ENCODE peak calls at places on chromosomes 3 and 15, in six cellular contexts. One of them, this sample, is unnamed.

GRCh38 chr15:98076021-98076816 is 115.7 kb downstream of the ARRDC4 start:
- DNase-seq in body of pancreas: no peak
- DNase-seq in IMR-90: no peak
- DNase-seq in foreskin fibroblast: no peak
- DNase-seq in adrenal gland: peak
- DNase-seq in CD8-positive, alpha-beta memory T cell: no peak
- DNase-seq in this sample: no peak

GRCh38 chr15:84685304-84685703 is 27.3 kb upstream of the NMB start:
- DNase-seq in body of pancreas: peak
- DNase-seq in IMR-90: peak
- DNase-seq in foreskin fibroblast: peak
- DNase-seq in adrenal gland: peak
- DNase-seq in CD8-positive, alpha-beta memory T cell: no peak
- DNase-seq in this sample: no peak

GRCh38 chr3:183281126-183281797 is 28.2 kb downstream of the B3GNT5 start:
- DNase-seq in body of pancreas: no peak
- DNase-seq in IMR-90: no peak
- DNase-seq in foreskin fibroblast: no peak
- DNase-seq in adrenal gland: no peak
- DNase-seq in CD8-positive, alpha-beta memory T cell: no peak
- DNase-seq in this sample: no peak

GRCh38 chr3:19931180-19931692 is 2.8 kb downstream of the EFHB start:
- DNase-seq in body of pancreas: no peak
- DNase-seq in IMR-90: no peak
- DNase-seq in foreskin fibroblast: no peak
- DNase-seq in adrenal gland: no peak
- DNase-seq in CD8-positive, alpha-beta memory T cell: no peak
- DNase-seq in this sample: no peak

GRCh38 chr3:133675631-133676335 is 14.0 kb upstream of the TOPBP1 start:
- DNase-seq in body of pancreas: no peak
- DNase-seq in IMR-90: no peak
- DNase-seq in foreskin fibroblast: no peak
- DNase-seq in adrenal gland: no peak
- DNase-seq in CD8-positive, alpha-beta memory T cell: no peak
- DNase-seq in this sample: no peak

GRCh38 chr3:142209655-142210054 is 15.7 kb downstream of the GK5 start:
- DNase-seq in body of pancreas: no peak
- DNase-seq in IMR-90: peak
- DNase-seq in foreskin fibroblast: peak
- DNase-seq in adrenal gland: peak
- DNase-seq in CD8-positive, alpha-beta memory T cell: no peak
- DNase-seq in this sample: no peak

GRCh38 chr3:16460273-16460672 is 53.2 kb downstream of the RFTN1 start:
- DNase-seq in body of pancreas: no peak
- DNase-seq in IMR-90: no peak
- DNase-seq in foreskin fibroblast: no peak
- DNase-seq in adrenal gland: no peak
- DNase-seq in CD8-positive, alpha-beta memory T cell: no peak
- DNase-seq in this sample: peak

GRCh38 chr3:64656544-64656943 is 31.3 kb downstream of the ADAMTS9 start:
- DNase-seq in body of pancreas: no peak
- DNase-seq in IMR-90: no peak
- DNase-seq in foreskin fibroblast: no peak
- DNase-seq in adrenal gland: no peak
- DNase-seq in CD8-positive, alpha-beta memory T cell: no peak
- DNase-seq in this sample: no peak

GRCh38 chr3:43525376-43525775 is 96.4 kb downstream of the ANO10 start:
- DNase-seq in body of pancreas: no peak
- DNase-seq in IMR-90: no peak
- DNase-seq in foreskin fibroblast: no peak
- DNase-seq in adrenal gland: no peak
- DNase-seq in CD8-positive, alpha-beta memory T cell: no peak
- DNase-seq in this sample: no peak

GRCh38 chr15:101105059-101105851 is 146.6 kb downstream of the CHSY1 start:
- DNase-seq in body of pancreas: no peak
- DNase-seq in IMR-90: peak
- DNase-seq in foreskin fibroblast: no peak
- DNase-seq in adrenal gland: no peak
- DNase-seq in CD8-positive, alpha-beta memory T cell: no peak
- DNase-seq in this sample: no peak

GRCh38 chr15:98150531-98150930 is 190.0 kb downstream of the ARRDC4 start:
- DNase-seq in body of pancreas: no peak
- DNase-seq in IMR-90: no peak
- DNase-seq in foreskin fibroblast: no peak
- DNase-seq in adrenal gland: no peak
- DNase-seq in CD8-positive, alpha-beta memory T cell: no peak
- DNase-seq in this sample: no peak

GRCh38 chr3:152245498-152246175 is 23.1 kb upstream of the MBNL1 start:
- DNase-seq in body of pancreas: no peak
- DNase-seq in IMR-90: no peak
- DNase-seq in foreskin fibroblast: no peak
- DNase-seq in adrenal gland: no peak
- DNase-seq in CD8-positive, alpha-beta memory T cell: no peak
- DNase-seq in this sample: no peak

GRCh38 chr15:91863621-91864255 is 10.2 kb downstream of the SLCO3A1 start:
- DNase-seq in body of pancreas: no peak
- DNase-seq in IMR-90: no peak
- DNase-seq in foreskin fibroblast: no peak
- DNase-seq in adrenal gland: no peak
- DNase-seq in CD8-positive, alpha-beta memory T cell: no peak
- DNase-seq in this sample: no peak

GRCh38 chr3:128075516-128076464 is 23.6 kb downstream of the SEC61A1 start:
- DNase-seq in body of pancreas: peak
- DNase-seq in IMR-90: peak
- DNase-seq in foreskin fibroblast: peak
- DNase-seq in adrenal gland: peak
- DNase-seq in CD8-positive, alpha-beta memory T cell: peak
- DNase-seq in this sample: peak

GRCh38 chr3:9795212-9795611 is 2.3 kb downstream of the ARPC4 start:
- DNase-seq in body of pancreas: no peak
- DNase-seq in IMR-90: no peak
- DNase-seq in foreskin fibroblast: no peak
- DNase-seq in adrenal gland: no peak
- DNase-seq in CD8-positive, alpha-beta memory T cell: no peak
- DNase-seq in this sample: no peak
- H3K4me3 ChIP-seq in body of pancreas: no peak
- H3K4me3 ChIP-seq in IMR-90: no peak
- H3K4me3 ChIP-seq in foreskin fibroblast: no peak
- H3K4me3 ChIP-seq in adrenal gland: no peak
- H3K4me3 ChIP-seq in CD8-positive, alpha-beta memory T cell: no peak
- H3K4me3 ChIP-seq in this sample: no peak

GRCh38 chr3:66971891-66972551 is 26.1 kb upstream of the KBTBD8 start:
- DNase-seq in body of pancreas: peak
- DNase-seq in IMR-90: peak
- DNase-seq in foreskin fibroblast: peak
- DNase-seq in adrenal gland: peak
- DNase-seq in CD8-positive, alpha-beta memory T cell: peak
- DNase-seq in this sample: peak
- H3K4me3 ChIP-seq in body of pancreas: no peak
- H3K4me3 ChIP-seq in IMR-90: peak
- H3K4me3 ChIP-seq in foreskin fibroblast: peak
- H3K4me3 ChIP-seq in adrenal gland: no peak
- H3K4me3 ChIP-seq in CD8-positive, alpha-beta memory T cell: peak
- H3K4me3 ChIP-seq in this sample: peak

GRCh38 chr15:73924258-73924921 is 1.9 kb upstream of the LOXL1 start:
- DNase-seq in body of pancreas: no peak
- DNase-seq in IMR-90: peak
- DNase-seq in foreskin fibroblast: peak
- DNase-seq in adrenal gland: peak
- DNase-seq in CD8-positive, alpha-beta memory T cell: no peak
- DNase-seq in this sample: no peak

GRCh38 chr15:73923156-73923487 is 3.1 kb upstream of the LOXL1 start:
- DNase-seq in body of pancreas: no peak
- DNase-seq in IMR-90: no peak
- DNase-seq in foreskin fibroblast: no peak
- DNase-seq in adrenal gland: no peak
- DNase-seq in CD8-positive, alpha-beta memory T cell: no peak
- DNase-seq in this sample: no peak

GRCh38 chr15:73923488-73924164 is 2.6 kb upstream of the LOXL1 start:
- DNase-seq in body of pancreas: no peak
- DNase-seq in IMR-90: no peak
- DNase-seq in foreskin fibroblast: no peak
- DNase-seq in adrenal gland: no peak
- DNase-seq in CD8-positive, alpha-beta memory T cell: no peak
- DNase-seq in this sample: no peak

GRCh38 chr15:73921257-73921890 is 4.9 kb upstream of the LOXL1 start:
- DNase-seq in body of pancreas: no peak
- DNase-seq in IMR-90: no peak
- DNase-seq in foreskin fibroblast: no peak
- DNase-seq in adrenal gland: no peak
- DNase-seq in CD8-positive, alpha-beta memory T cell: no peak
- DNase-seq in this sample: no peak

DNA sequence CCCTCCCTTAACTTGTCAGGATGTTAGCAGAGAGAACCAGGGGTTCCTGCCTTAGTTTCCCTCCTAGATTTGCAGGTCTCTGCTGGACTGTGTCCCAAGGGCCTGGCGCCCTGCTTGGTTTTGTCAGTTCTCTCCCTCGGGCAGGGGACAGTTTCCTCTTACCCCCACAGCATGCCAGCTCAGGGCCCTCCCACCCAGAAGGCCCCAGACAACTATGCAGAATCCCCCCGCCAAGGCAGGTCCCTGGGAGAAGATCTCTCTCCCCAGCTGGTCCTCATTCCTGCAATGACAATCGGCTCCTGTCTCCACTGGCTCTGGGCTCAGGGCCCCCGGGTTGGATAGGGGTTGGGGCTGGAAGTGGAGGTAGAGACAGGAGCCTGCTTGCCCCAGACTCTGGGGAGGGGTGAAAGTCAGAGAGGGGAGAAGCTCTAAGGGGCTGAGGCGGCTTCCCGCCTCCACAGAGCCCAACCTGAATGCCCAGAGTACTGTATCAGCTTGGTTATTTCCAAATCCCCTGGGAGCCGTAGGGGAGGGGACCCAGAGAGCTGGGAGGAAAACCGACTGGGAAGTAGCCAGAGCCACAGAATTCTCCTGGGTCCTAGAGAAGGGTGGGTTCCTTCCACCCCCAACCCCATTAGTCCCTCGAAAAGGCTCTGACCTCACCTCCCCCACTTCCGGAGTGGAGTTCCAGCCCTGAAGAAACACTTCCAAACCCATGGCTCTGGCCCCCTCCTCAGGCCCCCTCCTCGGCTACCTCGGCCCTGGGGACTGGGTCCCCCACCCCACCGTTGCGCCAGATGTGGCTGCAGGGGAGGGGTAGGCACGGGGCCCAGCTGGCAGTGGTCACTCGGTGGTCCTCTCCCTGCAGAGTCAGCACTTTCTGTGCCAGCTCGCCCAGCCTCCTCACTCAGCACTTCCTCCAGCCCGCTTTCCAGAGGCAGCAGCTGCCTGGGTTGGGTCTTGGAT is 3.8 kb upstream of the LOXL1 start:
- DNase-seq in body of pancreas: no peak
- DNase-seq in IMR-90: peak
- DNase-seq in foreskin fibroblast: no peak
- DNase-seq in adrenal gland: no peak
- DNase-seq in CD8-positive, alpha-beta memory T cell: no peak
- DNase-seq in this sample: no peak
- H3K4me3 ChIP-seq in body of pancreas: no peak
- H3K4me3 ChIP-seq in IMR-90: no peak
- H3K4me3 ChIP-seq in foreskin fibroblast: peak
- H3K4me3 ChIP-seq in adrenal gland: no peak
- H3K4me3 ChIP-seq in CD8-positive, alpha-beta memory T cell: no peak
- H3K4me3 ChIP-seq in this sample: no peak

DNA sequence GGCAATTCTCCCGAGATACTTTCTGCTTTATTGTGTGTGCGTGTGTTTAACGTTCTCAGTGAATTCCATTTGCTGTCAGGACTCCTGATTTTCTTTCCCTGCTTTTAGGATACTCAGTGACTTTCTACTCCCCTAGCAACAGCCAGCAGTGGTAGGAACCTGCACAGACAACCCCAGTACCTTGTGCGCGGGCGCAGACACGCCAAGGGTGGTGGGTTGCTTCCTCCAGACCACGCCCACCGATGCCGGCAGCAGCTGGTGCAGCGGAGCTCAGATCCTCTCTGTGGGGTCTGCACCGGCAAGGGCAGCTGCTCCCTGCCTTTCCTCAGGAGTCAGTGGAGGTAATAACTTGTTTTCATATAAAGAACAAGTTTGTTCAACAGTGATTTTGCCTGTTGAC is 225.1 kb upstream of the NDN start:
- DNase-seq in body of pancreas: peak
- DNase-seq in IMR-90: no peak
- DNase-seq in foreskin fibroblast: no peak
- DNase-seq in adrenal gland: no peak
- DNase-seq in CD8-positive, alpha-beta memory T cell: no peak
- DNase-seq in this sample: no peak
- H3K4me3 ChIP-seq in body of pancreas: no peak
- H3K4me3 ChIP-seq in IMR-90: no peak
- H3K4me3 ChIP-seq in foreskin fibroblast: no peak
- H3K4me3 ChIP-seq in adrenal gland: no peak
- H3K4me3 ChIP-seq in CD8-positive, alpha-beta memory T cell: no peak
- H3K4me3 ChIP-seq in this sample: no peak

This sample was measured in lung.